ENCODE peak calls at places on chromosome 22, in six cellular contexts. One of them, this sample, is unnamed.

GRCh38 chr22:38298312-38299000 is 18.8 kb downstream of the CSNK1E start:
- DNase-seq in fibroblast of lung: peak; percentile 95
- DNase-seq in H9: peak; percentile 74
- DNase-seq in PC-3: peak; percentile 99
- DNase-seq in neural progenitor cell: peak; percentile 34
- DNase-seq in K562: no peak
- DNase-seq in this sample: peak; percentile 99

GRCh38 chr22:47386812-47387510 is 624.5 kb downstream of the TBC1D22A start:
- DNase-seq in fibroblast of lung: no peak
- DNase-seq in H9: no peak
- DNase-seq in PC-3: no peak
- DNase-seq in neural progenitor cell: no peak
- DNase-seq in K562: no peak
- DNase-seq in this sample: peak; percentile 75

GRCh38 chr22:37739000-37739399 is 42.2 kb downstream of the TRIOBP start:
- DNase-seq in fibroblast of lung: peak; percentile 86
- DNase-seq in H9: no peak
- DNase-seq in PC-3: no peak
- DNase-seq in neural progenitor cell: no peak
- DNase-seq in K562: no peak
- DNase-seq in this sample: peak; percentile 98

GRCh38 chr22:40728731-40729189 is 49.5 kb downstream of the MCHR1 start:
- DNase-seq in fibroblast of lung: peak; percentile 17
- DNase-seq in H9: no peak
- DNase-seq in PC-3: no peak
- DNase-seq in neural progenitor cell: no peak
- DNase-seq in K562: peak; percentile 40
- DNase-seq in this sample: no peak

GRCh38 chr22:37313376-37314314 is 31.3 kb downstream of the CYTH4 start:
- DNase-seq in fibroblast of lung: no peak
- DNase-seq in H9: no peak
- DNase-seq in PC-3: no peak
- DNase-seq in neural progenitor cell: no peak
- DNase-seq in K562: no peak
- DNase-seq in this sample: peak; percentile 70

GRCh38 chr22:45397806-45398205 is 15.6 kb downstream of the SMC1B start:
- DNase-seq in fibroblast of lung: no peak
- DNase-seq in H9: peak; percentile 54
- DNase-seq in PC-3: peak; percentile 5
- DNase-seq in neural progenitor cell: peak; percentile 20
- DNase-seq in K562: peak; percentile 1
- DNase-seq in this sample: no peak

GRCh38 chr22:46546466-46547178 is 9.2 kb upstream of the CELSR1 start:
- DNase-seq in fibroblast of lung: peak; percentile 39
- DNase-seq in H9: no peak
- DNase-seq in PC-3: no peak
- DNase-seq in neural progenitor cell: peak; percentile 17
- DNase-seq in K562: no peak
- DNase-seq in this sample: peak; percentile 83

GRCh38 chr22:48577691-48578090 is 1250.0 kb downstream of the BRD1 start:
- DNase-seq in fibroblast of lung: no peak
- DNase-seq in H9: no peak
- DNase-seq in PC-3: no peak
- DNase-seq in neural progenitor cell: no peak
- DNase-seq in K562: no peak
- DNase-seq in this sample: no peak

GRCh38 chr22:24514241-24515024 is 19.3 kb downstream of the UPB1 start:
- DNase-seq in fibroblast of lung: no peak
- DNase-seq in H9: no peak
- DNase-seq in PC-3: no peak
- DNase-seq in neural progenitor cell: no peak
- DNase-seq in K562: no peak
- DNase-seq in this sample: peak; percentile 51

GRCh38 chr22:37214431-37215025 is 2.3 kb upstream of the SSTR3 start:
- DNase-seq in fibroblast of lung: no peak
- DNase-seq in H9: no peak
- DNase-seq in PC-3: no peak
- DNase-seq in neural progenitor cell: no peak
- DNase-seq in K562: no peak
- DNase-seq in this sample: peak; percentile 11

GRCh38 chr22:47260551-47260950 is 498.1 kb downstream of the TBC1D22A start:
- DNase-seq in fibroblast of lung: no peak
- DNase-seq in H9: no peak
- DNase-seq in PC-3: no peak
- DNase-seq in neural progenitor cell: no peak
- DNase-seq in K562: no peak
- DNase-seq in this sample: no peak

GRCh38 chr22:22201185-22201924 is 43.2 kb upstream of the VPREB1 start:
- DNase-seq in fibroblast of lung: peak; percentile 37
- DNase-seq in H9: peak; percentile 60
- DNase-seq in PC-3: peak; percentile 18
- DNase-seq in neural progenitor cell: peak; percentile 49
- DNase-seq in K562: peak; percentile 91
- DNase-seq in this sample: peak; percentile 64

GRCh38 chr22:29330753-29331152 is 15.3 kb upstream of the RASL10A start:
- DNase-seq in fibroblast of lung: peak; percentile 73
- DNase-seq in H9: peak; percentile 47
- DNase-seq in PC-3: no peak
- DNase-seq in neural progenitor cell: no peak
- DNase-seq in K562: no peak
- DNase-seq in this sample: peak; percentile 91

GRCh38 chr22:36383110-36383581 is 4.6 kb downstream of the MYH9 start:
- DNase-seq in fibroblast of lung: peak; percentile 77
- DNase-seq in H9: no peak
- DNase-seq in PC-3: peak; percentile 87
- DNase-seq in neural progenitor cell: no peak
- DNase-seq in K562: peak; percentile 68
- DNase-seq in this sample: peak; percentile 82

GRCh38 chr22:49996532-49997220 is 15.9 kb downstream of the IL17REL start:
- DNase-seq in fibroblast of lung: no peak
- DNase-seq in H9: no peak
- DNase-seq in PC-3: no peak
- DNase-seq in neural progenitor cell: no peak
- DNase-seq in K562: no peak
- DNase-seq in this sample: peak; percentile 85

DNA sequence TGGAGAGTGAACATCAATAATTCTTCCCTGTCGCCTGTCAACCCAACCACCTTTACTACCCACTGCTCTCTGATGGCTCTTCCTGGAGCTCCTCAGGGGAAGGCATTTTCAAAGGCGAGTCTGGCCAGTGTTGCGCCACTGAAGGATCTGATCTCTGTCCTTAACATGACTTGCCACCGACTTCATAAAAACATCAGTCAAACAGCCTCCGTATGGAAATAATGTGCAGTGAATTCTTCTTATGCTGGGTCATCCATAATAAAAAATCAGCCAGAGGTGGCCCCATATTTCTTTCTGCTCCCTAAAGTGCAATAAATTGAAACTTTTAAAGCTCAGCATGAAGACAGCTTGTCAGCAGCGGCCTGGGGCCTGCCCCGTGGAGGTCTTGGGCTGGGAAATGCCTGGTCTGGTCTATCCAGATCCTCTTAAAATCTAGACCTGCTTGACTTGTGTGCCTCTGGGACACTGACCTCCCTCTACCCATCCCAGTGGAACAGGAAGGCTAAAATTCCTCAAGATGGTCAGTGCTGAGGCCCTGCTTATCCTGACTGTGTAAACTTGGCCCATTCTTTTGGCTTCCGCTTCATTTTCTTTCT is 199.5 kb downstream of the MYO18B start:
- DNase-seq in fibroblast of lung: no peak
- DNase-seq in H9: no peak
- DNase-seq in PC-3: no peak
- DNase-seq in neural progenitor cell: no peak
- DNase-seq in K562: no peak
- DNase-seq in this sample: no peak
- H3K4me1 ChIP-seq in fibroblast of lung: no peaks in the 10 kb centered on the region
- H3K4me1 ChIP-seq in H9: peaks cover 5% of the 10 kb centered on the region
- H3K4me1 ChIP-seq in PC-3: no peaks in the 10 kb centered on the region
- H3K4me1 ChIP-seq in neural progenitor cell: peaks cover 29% of the 10 kb centered on the region
- H3K4me1 ChIP-seq in K562: no peaks in the 10 kb centered on the region
- H3K4me1 ChIP-seq in this sample: no peaks in the 10 kb centered on the region

DNA sequence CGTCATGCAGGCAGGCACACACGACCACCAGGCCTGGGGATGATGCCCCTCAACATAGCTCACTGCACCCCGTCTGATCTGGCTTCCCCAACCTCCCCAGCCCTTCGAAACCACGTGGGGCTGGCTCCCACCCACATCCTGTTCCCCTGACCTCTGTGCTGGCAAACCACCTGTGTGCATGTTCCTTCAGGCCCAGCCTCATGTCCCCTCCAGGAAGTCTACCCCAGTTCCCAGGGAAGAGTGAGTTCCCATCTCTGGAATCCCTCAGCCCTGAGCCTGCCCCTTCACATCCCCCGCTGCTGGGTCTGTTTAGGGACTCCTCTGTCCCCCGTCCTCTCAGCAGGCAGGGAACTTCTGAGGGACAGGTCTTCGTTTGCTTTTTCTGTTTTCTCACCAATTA is 7.1 kb downstream of the SLC7A4 start:
- DNase-seq in fibroblast of lung: no peak
- DNase-seq in H9: no peak
- DNase-seq in PC-3: no peak
- DNase-seq in neural progenitor cell: no peak
- DNase-seq in K562: no peak
- DNase-seq in this sample: peak; percentile 76
- H2AFZ ChIP-seq in fibroblast of lung: no peak overlapping the region
- H2AFZ ChIP-seq in H9: no peak overlapping the region
- H2AFZ ChIP-seq in PC-3: no peak overlapping the region
- H2AFZ ChIP-seq in neural progenitor cell: no peak overlapping the region
- H2AFZ ChIP-seq in K562: no peak overlapping the region
- H2AFZ ChIP-seq in this sample: no peak overlapping the region

GRCh38 chr22:42937164-42937854 is 77.6 kb downstream of the PACSIN2 start:
- DNase-seq in fibroblast of lung: peak; percentile 72
- DNase-seq in H9: peak; percentile 23
- DNase-seq in PC-3: peak; percentile 79
- DNase-seq in neural progenitor cell: no peak
- DNase-seq in K562: peak; percentile 66
- DNase-seq in this sample: peak; percentile 94
- H3K79me2 ChIP-seq in fibroblast of lung: peaks cover 30% of the 10 kb centered on the region
- H3K79me2 ChIP-seq in H9: no peaks in the 10 kb centered on the region
- H3K79me2 ChIP-seq in PC-3: peaks cover 63% of the 10 kb centered on the region
- H3K79me2 ChIP-seq in neural progenitor cell: peaks cover 72% of the 10 kb centered on the region
- H3K79me2 ChIP-seq in K562: peaks cover 40% of the 10 kb centered on the region
- H3K79me2 ChIP-seq in this sample: peaks cover 76% of the 10 kb centered on the region

DNA sequence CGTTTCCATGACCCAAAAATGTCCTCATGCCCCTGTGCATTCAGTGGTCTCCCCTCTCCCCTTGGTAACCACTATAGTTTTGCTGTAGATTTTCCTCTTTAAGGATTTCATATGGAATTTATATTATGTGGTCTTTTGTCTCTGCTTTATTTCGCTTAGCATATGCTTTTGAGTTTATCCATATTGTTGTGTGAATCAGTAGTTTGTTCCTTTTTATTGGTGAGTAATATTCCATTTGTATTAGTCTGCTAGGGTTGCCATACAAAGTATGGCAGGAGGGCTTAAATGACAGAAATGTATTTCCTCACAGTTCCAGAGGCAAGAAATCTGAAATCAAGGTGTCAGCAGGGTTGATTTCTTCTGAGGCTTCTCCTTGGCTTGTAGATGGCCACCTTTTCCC is 3.5 kb downstream of the ZNF74 start:
- DNase-seq in fibroblast of lung: no peak
- DNase-seq in H9: no peak
- DNase-seq in PC-3: no peak
- DNase-seq in neural progenitor cell: no peak
- DNase-seq in K562: no peak
- DNase-seq in this sample: no peak
- H3K4me1 ChIP-seq in fibroblast of lung: no peaks in the 10 kb centered on the region
- H3K4me1 ChIP-seq in H9: peaks cover 8% of the 10 kb centered on the region
- H3K4me1 ChIP-seq in PC-3: peaks cover 18% of the 10 kb centered on the region
- H3K4me1 ChIP-seq in neural progenitor cell: peaks cover 11% of the 10 kb centered on the region
- H3K4me1 ChIP-seq in K562: peaks cover 33% of the 10 kb centered on the region
- H3K4me1 ChIP-seq in this sample: peaks cover 9% of the 10 kb centered on the region

DNA sequence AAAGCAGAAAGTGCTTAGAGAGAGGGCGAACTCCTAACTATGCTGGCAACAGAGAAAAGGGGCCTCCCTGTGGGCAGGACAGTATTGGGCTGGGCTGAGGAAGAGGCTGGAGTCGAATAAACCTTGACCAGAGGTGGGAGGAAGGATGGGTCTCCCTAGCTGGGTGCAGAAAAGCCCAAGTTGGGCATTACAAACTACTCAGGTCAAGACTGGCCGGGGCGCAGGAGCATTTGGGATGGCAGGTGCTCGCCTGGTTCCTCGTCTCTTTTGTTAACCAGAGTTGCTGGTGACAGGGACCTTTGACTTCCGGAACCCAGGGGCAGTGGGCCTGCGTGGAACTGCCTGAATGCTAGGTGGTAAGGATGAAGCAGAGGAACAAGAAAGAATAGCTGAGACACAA is 80.3 kb upstream of the SHISAL1 start:
- DNase-seq in fibroblast of lung: no peak
- DNase-seq in H9: peak; percentile 20
- DNase-seq in PC-3: no peak
- DNase-seq in neural progenitor cell: no peak
- DNase-seq in K562: no peak
- DNase-seq in this sample: peak; percentile 68
- H2AFZ ChIP-seq in fibroblast of lung: no peak overlapping the region
- H2AFZ ChIP-seq in H9: no peak overlapping the region
- H2AFZ ChIP-seq in PC-3: no peak overlapping the region
- H2AFZ ChIP-seq in neural progenitor cell: no peak overlapping the region
- H2AFZ ChIP-seq in K562: no peak overlapping the region
- H2AFZ ChIP-seq in this sample: no peak overlapping the region

This sample was measured in osteoblast.